ENCODE peak calls at places on chromosomes 5 and 9, in four cellular contexts. I is WERI-Rb-1, M is progenitor cell of endocrine pancreas, V is lower lobe of right lung. D is an unnamed sample.

GRCh38 chr5:19235101-19235584 is 752.9 kb downstream of the CDH18 start:
- DNase-seq in I (no peak), M (no peak), V (no peak), D (no peak)

GRCh38 chr5:86999951-87000350 is 267.7 kb upstream of the RASA1 start:
- DNase-seq in I (no peak), M (no peak), V (no peak), D (no peak)

GRCh38 chr9:83133316-83133715 is 70.4 kb upstream of the RASEF start:
- DNase-seq in I (no peak), M (no peak), V (no peak), D (no peak)

GRCh38 chr5:42057254-42057690 is 132.2 kb downstream of the FBXO4 start:
- DNase-seq in I (peak), M (peak), V (no peak), D (no peak)

GRCh38 chr5:3489221-3489620 is 106.4 kb upstream of the IRX1 start:
- DNase-seq in I (peak), M (no peak), V (no peak), D (no peak)

GRCh38 chr5:56026863-56027300 is 32.1 kb upstream of the IL6ST start:
- DNase-seq in I (no peak), M (no peak), V (no peak), D (no peak)

GRCh38 chr5:133527311-133527710 is 85.0 kb downstream of the FSTL4 start:
- DNase-seq in I (no peak), M (no peak), V (no peak), D (no peak)

GRCh38 chr9:133071484-133072150 is 9.8 kb downstream of the CEL start:
- DNase-seq in I (no peak), M (no peak), V (no peak), D (no peak)

GRCh38 chr9:124660341-124660801 is 110.7 kb downstream of the NR6A1 start:
- DNase-seq in I (peak), M (peak), V (no peak), D (no peak)

GRCh38 chr5:9124071-9124470 is 421.8 kb downstream of the SEMA5A start:
- DNase-seq in I (no peak), M (no peak), V (no peak), D (no peak)

GRCh38 chr9:33265211-33265885 is 499 bp downstream of the CHMP5 start:
- DNase-seq in I (no peak), M (no peak), V (no peak), D (no peak)

GRCh38 chr9:79673614-79674013 is 101.8 kb downstream of the TLE4 start:
- DNase-seq in I (no peak), M (no peak), V (no peak), D (no peak)

DNA sequence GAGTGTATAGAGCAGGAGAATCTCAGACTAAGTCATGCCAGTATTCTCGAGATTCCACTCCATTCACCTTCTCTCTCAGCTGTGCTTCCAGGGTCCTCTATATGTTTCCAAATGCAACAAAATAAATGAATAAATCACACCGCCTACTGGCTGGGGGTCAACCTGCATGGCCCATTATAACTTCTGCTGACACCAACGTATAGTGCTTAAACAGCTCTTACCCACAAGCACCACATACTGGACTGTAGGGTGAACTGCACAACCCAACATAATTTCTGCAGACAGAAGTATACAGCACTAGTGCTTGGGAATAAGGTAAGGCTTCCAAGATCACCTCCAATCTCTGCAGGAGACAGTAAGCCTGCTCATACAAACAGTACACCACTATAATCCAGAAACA is 33.1 kb upstream of the HTR4 start:
- DNase-seq in I (peak), M (no peak), V (no peak), D (no peak)
- TF ChIP-seq CTCF in I (peak), M (peak), V (no peak), D (no peak)

GRCh38 chr5:43802119-43802518 is 199.1 kb downstream of the NNT start:
- DNase-seq in I (no peak), M (no peak), V (no peak), D (no peak)
- TF ChIP-seq CTCF in I (no peak), M (no peak), V (no peak), D (no peak)

GRCh38 chr9:21450733-21451394 is 10.6 kb downstream of the IFNA1 start:
- DNase-seq in I (no peak), M (no peak), V (no peak), D (no peak)

GRCh38 chr9:21452681-21453080 is 12.4 kb downstream of the IFNA1 start:
- DNase-seq in I (no peak), M (no peak), V (no peak), D (no peak)

GRCh38 chr9:21454149-21454548 is 13.9 kb downstream of the IFNA1 start:
- DNase-seq in I (no peak), M (no peak), V (no peak), D (no peak)

DNA sequence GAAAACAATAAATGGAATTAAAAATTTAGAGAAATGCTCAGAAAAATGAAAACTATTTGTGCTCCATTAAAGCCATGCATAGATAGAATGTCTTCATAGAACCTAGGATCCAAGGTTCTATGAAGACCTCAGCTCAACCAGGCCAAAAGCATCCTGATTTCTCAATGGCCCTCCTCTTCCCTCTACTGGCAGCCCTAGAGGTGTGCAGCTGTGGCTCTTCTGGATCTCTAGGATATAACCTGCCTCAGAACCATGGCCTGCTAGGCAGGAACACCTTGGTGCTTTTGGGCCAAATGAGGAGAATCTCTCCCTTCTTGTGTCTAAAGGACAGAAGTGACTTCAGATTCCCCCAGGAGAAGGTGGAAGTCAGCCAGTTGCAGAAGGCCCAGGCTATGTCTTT is 15.1 kb downstream of the IFNA1 start:
- DNase-seq in I (peak), M (no peak), V (no peak), D (no peak)
- TF ChIP-seq CTCF in I (peak), M (peak), V (peak), D (no peak)

DNA sequence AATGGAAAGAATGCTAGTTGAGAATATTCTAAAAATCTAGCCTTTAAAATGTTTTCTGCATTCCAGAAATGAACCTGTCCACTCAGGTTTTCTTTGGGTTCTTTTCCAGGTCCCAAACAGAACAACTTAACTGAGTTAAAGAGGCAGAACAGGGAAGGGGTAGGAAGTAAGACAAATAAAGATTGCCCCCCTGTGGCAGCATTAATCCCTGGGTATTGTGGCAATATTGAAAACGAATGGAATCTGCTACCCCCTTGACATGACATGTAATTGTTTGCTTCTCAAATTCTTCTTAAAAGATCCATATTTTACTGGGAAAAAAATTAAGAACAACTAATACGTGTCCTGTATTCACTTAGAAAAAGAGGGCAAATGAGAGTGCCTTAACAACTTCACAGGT is 9.3 kb upstream of the RBM22 start:
- DNase-seq in I (no peak), M (no peak), V (no peak), D (no peak)
- TF ChIP-seq CTCF in I (no peak), M (peak), V (peak), D (no peak)

GRCh38 chr9:4389003-4389402 is 89.1 kb upstream of the GLIS3 start:
- DNase-seq in I (no peak), M (no peak), V (no peak), D (no peak)

GRCh38 chr9:4389755-4390154 is 89.9 kb upstream of the GLIS3 start:
- DNase-seq in I (no peak), M (no peak), V (no peak), D (no peak)

GRCh38 chr9:4397917-4398316 is 92.4 kb upstream of the SLC1A1 start:
- DNase-seq in I (no peak), M (no peak), V (no peak), D (no peak)

GRCh38 chr9:4393806-4394523 is 94.1 kb upstream of the GLIS3 start:
- DNase-seq in I (no peak), M (no peak), V (no peak), D (no peak)
- TF ChIP-seq CTCF in I (no peak), M (no peak), V (no peak), D (no peak)

GRCh38 chr9:36091028-36091953 is 45.2 kb upstream of the GLIPR2 start:
- DNase-seq in I (no peak), M (no peak), V (no peak), D (no peak)
- TF ChIP-seq CTCF in I (no peak), M (no peak), V (no peak), D (no peak)